ENCODE peak calls at places on chromosome 10, in five cellular contexts. M is amygdala, D is BE2C, J is PC-3, Y is dermis blood vessel endothelial cell. E is an unnamed sample.

GRCh38 chr10:110495731-110496552 is 1.8 kb upstream of the DUSP5 start:
- DNase-seq in M (peak), D (peak), J (peak), Y (peak), E (peak)

GRCh38 chr10:28284126-28284525 is 18.7 kb downstream of the MPP7 start:
- DNase-seq in M (no peak), D (no peak), J (peak), Y (no peak), E (no peak)

GRCh38 chr10:67779455-67780205 is 58.4 kb downstream of the DNAJC12 start:
- DNase-seq in M (peak), D (peak), J (peak), Y (peak), E (peak)

GRCh38 chr10:13949844-13950542 is 363.2 kb downstream of the PRPF18 start:
- DNase-seq in M (no peak), D (no peak), J (peak), Y (no peak), E (no peak)

GRCh38 chr10:124436191-124436638 is 13.6 kb downstream of the NKX1-2 start:
- DNase-seq in M (no peak), D (no peak), J (no peak), Y (no peak), E (no peak)

GRCh38 chr10:17273403-17273802 is 45.4 kb downstream of the VIM start:
- DNase-seq in M (no peak), D (no peak), J (peak), Y (peak), E (no peak)

GRCh38 chr10:70594161-70594560 is 8.4 kb downstream of the PRF1 start:
- DNase-seq in M (no peak), D (no peak), J (no peak), Y (no peak), E (no peak)

GRCh38 chr10:30825022-30825421 is 195.5 kb upstream of the LYZL2 start:
- DNase-seq in M (no peak), D (no peak), J (no peak), Y (no peak), E (no peak)

GRCh38 chr10:114629083-114629823 is 28.8 kb downstream of the ABLIM1 start:
- DNase-seq in M (no peak), D (no peak), J (no peak), Y (no peak), E (no peak)

GRCh38 chr10:30188101-30188500 is 128.7 kb upstream of the JCAD start:
- DNase-seq in M (no peak), D (no peak), J (no peak), Y (peak), E (no peak)

GRCh38 chr10:77207182-77208165 is 430.1 kb downstream of the KCNMA1 start:
- DNase-seq in M (no peak), D (no peak), J (no peak), Y (no peak), E (no peak)

GRCh38 chr10:132248455-132249231 is 59.1 kb downstream of the STK32C start:
- DNase-seq in M (no peak), D (peak), J (peak), Y (peak), E (no peak)

GRCh38 chr10:5040010-5040635 is 36.5 kb upstream of the AKR1C2 start:
- DNase-seq in M (no peak), D (no peak), J (no peak), Y (no peak), E (no peak)

GRCh38 chr10:76950354-76950753 is 687.3 kb downstream of the KCNMA1 start:
- DNase-seq in M (no peak), D (no peak), J (no peak), Y (no peak), E (no peak)

GRCh38 chr10:42652860-42653259 is 14.5 kb upstream of the ZNF33B start:
- DNase-seq in M (no peak), D (no peak), J (no peak), Y (no peak), E (no peak)

GRCh38 chr10:69685802-69686585 is 55.9 kb downstream of the FAM241B start:
- DNase-seq in M (no peak), D (peak), J (peak), Y (no peak), E (no peak)

GRCh38 chr10:98262571-98262970 is 5.4 kb downstream of the LOXL4 start:
- DNase-seq in M (no peak), D (peak), J (peak), Y (peak), E (no peak)

GRCh38 chr10:102500621-102501149 is 1.8 kb downstream of the ACTR1A start:
- DNase-seq in M (no peak), D (no peak), J (no peak), Y (no peak), E (no peak)

GRCh38 chr10:1121311-1121970 is 65.3 kb downstream of the WDR37 start:
- DNase-seq in M (no peak), D (no peak), J (no peak), Y (no peak), E (no peak)

GRCh38 chr10:17086865-17087264 is 42.7 kb downstream of the CUBN start:
- DNase-seq in M (no peak), D (no peak), J (no peak), Y (no peak), E (no peak)

GRCh38 chr10:123287594-123288247 is 133.5 kb downstream of the BUB3 start:
- DNase-seq in M (no peak), D (peak), J (peak), Y (no peak), E (peak)

GRCh38 chr10:43126759-43127424 is 11.4 kb upstream of the CSGALNACT2 start:
- DNase-seq in M (no peak), D (no peak), J (no peak), Y (no peak), E (no peak)

GRCh38 chr10:19749185-19749729 is 67.0 kb upstream of the PLXDC2 start:
- DNase-seq in M (no peak), D (no peak), J (peak), Y (no peak), E (no peak)

GRCh38 chr10:34664706-34665105 is 150.4 kb downstream of the PARD3 start:
- DNase-seq in M (no peak), D (no peak), J (no peak), Y (no peak), E (no peak)

GRCh38 chr10:132102071-132102716 is 36.4 kb downstream of the JAKMIP3 start:
- DNase-seq in M (no peak), D (no peak), J (no peak), Y (no peak), E (no peak)

GRCh38 chr10:34739915-34740314 is 75.2 kb downstream of the PARD3 start:
- DNase-seq in M (no peak), D (peak), J (no peak), Y (no peak), E (no peak)

GRCh38 chr10:6255548-6256061 is 52.9 kb downstream of the PFKFB3 start:
- DNase-seq in M (no peak), D (no peak), J (no peak), Y (no peak), E (no peak)

GRCh38 chr10:20955355-20955893 is 58.3 kb upstream of the NEBL start:
- DNase-seq in M (no peak), D (peak), J (no peak), Y (no peak), E (no peak)

GRCh38 chr10:822661-823367 is 108.7 kb downstream of the LARP4B start:
- DNase-seq in M (no peak), D (no peak), J (no peak), Y (no peak), E (no peak)

GRCh38 chr10:24821986-24822385 is 98.3 kb upstream of the ARHGAP21 start:
- DNase-seq in M (no peak), D (peak), J (peak), Y (peak), E (peak)

E was measured in SW 1271.